ENCODE peak calls at places on chromosomes 12 and 14, in ten cellular contexts. P, B, V, D, H, R, A, K, Z and J are unnamed samples.

GRCh38 chr12:13425766-13426165 is 229.2 kb downstream of the EMP1 start:
- DNase-seq in D (no peak), V (no peak), B (no peak), P (no peak), K (peak; percentile 71), A (no peak), H (no peak), R (no peak), Z (no peak), J (no peak)

GRCh38 chr14:100688598-100689499 is 37.8 kb upstream of the DLK1 start:
- DNase-seq in R (no peak), P (no peak), B (no peak), K (peak; percentile 78), Z (no peak), D (no peak), A (no peak), V (no peak), H (no peak), J (no peak)

GRCh38 chr12:99054601-99055128 is 409.6 kb downstream of the APAF1 start:
- DNase-seq in D (no peak), B (no peak), P (no peak), R (no peak), V (no peak), K (peak; percentile 24), H (no peak), A (no peak), Z (no peak), J (no peak)

GRCh38 chr12:56839489-56840442 is 76.6 kb downstream of the HSD17B6 start:
- DNase-seq in B (no peak), Z (peak; percentile 58), V (peak; percentile 39), D (peak; percentile 67), H (no peak), P (peak; percentile 8), K (peak; percentile 60), R (no peak), A (peak; percentile 16), J (peak; percentile 42)

GRCh38 chr12:122888232-122888752 is 7.6 kb downstream of the VPS37B start:
- DNase-seq in R (no peak), P (no peak), A (peak; percentile 77), H (peak; percentile 71), V (peak; percentile 67), D (peak; percentile 83), B (no peak), K (peak; percentile 90), Z (peak; percentile 88), J (peak; percentile 62)

GRCh38 chr12:125280482-125281377 is 215.5 kb downstream of the AACS start:
- DNase-seq in D (no peak), B (no peak), Z (no peak), K (no peak), A (no peak), V (no peak), H (no peak), P (no peak), R (no peak), J (no peak)

GRCh38 chr12:105561981-105562726 is 231.7 kb downstream of the C12orf75 start:
- DNase-seq in A (peak; percentile 16), P (no peak), R (peak; percentile 55), D (no peak), Z (no peak), V (no peak), H (peak; percentile 82), K (peak; percentile 96), B (no peak), J (no peak)

GRCh38 chr14:95098984-95099599 is 58.2 kb downstream of the DICER1 start:
- DNase-seq in D (no peak), P (peak; percentile 65), V (peak; percentile 58), H (peak; percentile 75), K (peak; percentile 65), A (peak; percentile 60), B (peak; percentile 27), Z (peak; percentile 65), R (peak; percentile 50), J (no peak)

DNA sequence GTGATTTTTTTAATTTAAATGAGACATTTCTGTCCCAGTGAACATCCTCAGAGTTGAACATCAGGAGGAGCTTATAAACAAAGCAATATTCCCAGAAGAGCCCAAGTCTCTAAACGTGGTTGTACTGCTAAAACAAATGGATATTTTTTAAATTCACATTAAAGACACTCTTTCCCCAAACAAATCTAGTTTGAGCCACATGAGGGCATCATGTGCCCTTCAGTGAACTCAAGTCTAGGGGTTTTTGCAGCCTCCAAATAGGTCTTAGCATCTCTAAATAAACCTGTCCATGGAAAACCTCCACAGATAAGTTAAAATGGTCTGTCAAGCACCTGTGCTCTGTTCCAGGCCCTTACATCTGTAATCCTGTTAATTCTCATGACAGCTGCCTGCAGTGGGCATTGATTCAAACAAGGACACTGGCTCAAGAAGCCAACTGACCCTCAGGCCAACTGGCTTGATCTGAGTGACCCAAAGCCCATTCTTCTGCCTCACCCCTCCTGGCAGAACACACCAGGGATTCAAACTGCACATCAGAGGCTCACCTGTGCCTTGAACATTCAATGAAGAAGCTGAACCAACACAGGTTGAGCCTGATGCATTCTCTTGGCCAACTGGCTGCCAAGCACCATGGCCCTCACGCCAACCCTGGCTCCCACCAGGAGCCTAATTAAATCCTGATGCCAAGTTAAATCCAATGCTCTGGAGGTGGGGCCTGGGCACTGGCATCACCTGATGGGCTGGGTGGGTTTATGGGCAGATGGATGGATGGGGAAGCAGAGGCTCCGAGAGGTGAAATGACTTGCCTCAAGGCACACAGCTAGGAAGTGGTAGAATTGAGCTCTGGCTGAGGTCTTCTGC is 8.6 kb downstream of the ISCU start:
- DNase-seq in P (no peak), R (no peak), A (no peak), K (peak; percentile 51), V (peak; percentile 75), Z (no peak), B (no peak), D (no peak), H (peak; percentile 31), J (no peak)
- TF ChIP-seq CTCF in P (peak; percentile 9), R (no peak), A (no peak), K (peak; percentile 61), V (peak; percentile 76), Z (peak; percentile 24), B (peak; percentile 25), D (peak; percentile 32), H (no peak), J (peak; percentile 41)

DNA sequence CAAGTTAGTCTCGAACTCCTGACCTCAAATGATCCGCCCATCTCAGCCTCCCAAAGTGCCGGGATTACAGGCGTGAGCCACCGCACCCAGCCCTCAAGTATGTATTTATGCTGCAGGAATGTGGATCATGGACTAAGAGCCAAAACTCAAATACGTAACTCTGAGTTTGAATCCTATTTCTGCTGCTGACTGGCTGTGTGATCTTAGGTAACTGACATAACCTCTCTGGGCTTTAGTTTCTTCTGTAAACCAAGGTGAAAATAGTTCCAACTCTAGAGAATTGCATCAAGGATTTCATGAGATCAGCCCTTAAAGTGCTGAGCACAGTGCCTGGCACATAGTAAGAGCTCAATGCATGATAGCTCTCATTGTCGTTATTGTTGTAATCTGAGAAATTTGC is 37.4 kb downstream of the HSPB8 start:
- DNase-seq in H (no peak), P (no peak), A (no peak), B (no peak), Z (no peak), V (no peak), D (no peak), K (no peak), R (no peak), J (no peak)
- TF ChIP-seq CTCF in H (no peak), P (no peak), A (no peak), B (no peak), Z (no peak), V (no peak), D (no peak), K (no peak), R (no peak), J (no peak)

GRCh38 chr12:47165934-47166333 is 86.2 kb upstream of the AMIGO2 start:
- DNase-seq in V (no peak), B (no peak), K (no peak), R (no peak), D (no peak), H (no peak), Z (no peak), A (no peak), P (no peak), J (no peak)

GRCh38 chr12:47164116-47164515 is 84.4 kb upstream of the AMIGO2 start:
- DNase-seq in B (no peak), A (no peak), H (no peak), R (no peak), V (no peak), D (no peak), K (no peak), P (no peak), Z (no peak), J (no peak)

GRCh38 chr12:47160296-47161244 is 80.8 kb upstream of the AMIGO2 start:
- DNase-seq in A (no peak), B (no peak), P (no peak), H (no peak), V (no peak), R (no peak), K (no peak), D (no peak), Z (no peak), J (no peak)

GRCh38 chr12:47166365-47166764 is 86.6 kb upstream of the AMIGO2 start:
- DNase-seq in D (no peak), P (no peak), B (no peak), A (no peak), K (no peak), R (no peak), V (no peak), Z (no peak), H (no peak), J (no peak)

DNA sequence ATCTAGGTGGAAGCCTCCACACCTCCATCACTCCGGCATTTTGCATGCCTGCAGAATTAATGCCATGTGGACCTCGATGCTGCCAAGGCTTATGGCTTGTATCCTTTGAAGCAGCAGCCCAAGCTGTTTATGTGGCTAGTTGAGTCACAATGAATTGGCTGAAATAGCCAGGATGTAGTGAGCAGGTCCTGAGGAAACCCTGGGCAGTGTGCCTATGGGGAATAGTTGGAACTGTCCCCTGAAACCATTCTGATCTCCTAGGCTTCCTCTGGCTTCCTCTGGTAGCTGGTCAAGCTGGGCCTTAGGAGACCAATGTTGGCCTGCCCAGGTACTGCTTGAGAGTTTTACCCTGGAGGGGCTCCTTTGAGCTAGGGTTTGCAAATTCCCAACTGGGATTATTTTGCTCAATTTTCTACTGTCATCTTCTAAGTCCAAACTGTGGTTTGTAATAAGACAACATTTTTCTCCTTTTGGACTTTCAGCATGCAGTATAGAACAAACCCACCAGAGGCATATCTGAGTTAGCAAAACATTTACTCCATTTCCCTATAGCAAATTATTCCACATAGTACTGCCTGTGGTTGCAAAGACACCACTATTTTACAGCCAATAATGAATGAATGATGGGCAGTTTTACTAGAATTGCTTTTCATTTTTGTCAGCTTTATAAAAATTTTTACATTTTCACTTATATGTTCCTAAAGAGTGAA is 85.1 kb upstream of the AMIGO2 start:
- DNase-seq in Z (no peak), H (no peak), K (peak; percentile 21), B (no peak), D (no peak), A (no peak), P (no peak), R (no peak), V (no peak), J (no peak)
- TF ChIP-seq CTCF in Z (no peak), H (no peak), K (peak; percentile 27), B (peak; percentile 21), D (no peak), A (no peak), P (no peak), R (no peak), V (peak; percentile 29), J (no peak)

GRCh38 chr14:75258079-75258802 is 20.4 kb upstream of the FOS start:
- DNase-seq in H (peak; percentile 89), A (peak; percentile 86), B (no peak), R (no peak), Z (peak; percentile 72), P (peak; percentile 73), V (no peak), D (peak; percentile 64), K (no peak), J (peak; percentile 24)

GRCh38 chr14:75258803-75259509 is 19.7 kb upstream of the FOS start:
- DNase-seq in V (peak; percentile 95), P (peak; percentile 96), Z (peak; percentile 100), B (peak; percentile 95), D (peak; percentile 100), H (peak; percentile 100), K (peak; percentile 98), A (peak; percentile 99), R (peak; percentile 99), J (peak; percentile 87)

GRCh38 chr14:75257241-75257640 is 21.4 kb upstream of the FOS start:
- DNase-seq in P (no peak), K (peak; percentile 72), V (no peak), Z (no peak), A (no peak), R (no peak), H (no peak), D (no peak), B (no peak), J (no peak)

GRCh38 chr14:75259946-75260545 is 18.6 kb upstream of the FOS start:
- DNase-seq in K (no peak), Z (no peak), P (no peak), H (no peak), R (no peak), B (no peak), A (no peak), D (no peak), V (no peak), J (no peak)

GRCh38 chr14:75259510-75259855 is 19.1 kb upstream of the FOS start:
- DNase-seq in H (no peak), D (no peak), R (no peak), P (no peak), A (no peak), V (no peak), Z (no peak), K (peak; percentile 10), B (no peak), J (no peak)
- TF ChIP-seq CTCF in H (peak; percentile 17), D (peak; percentile 12), R (no peak), P (no peak), A (no peak), V (no peak), Z (peak; percentile 24), K (peak; percentile 38), B (peak; percentile 17), J (no peak)